ENCODE peak calls at places on chromosomes 7 and 10, in five cellular contexts. Y is mucosa of descending colon; X is CD4-positive, CD25-positive, alpha-beta regulatory T cell; K is hippocampal formation; P is OCI-M1. T is an unnamed sample.

GRCh38 chr7:144470052-144470451 is 66.6 kb upstream of the NOBOX start:
- DNase-seq in Y (no peak), X (no peak), K (no peak), P (no peak), T (no peak)

GRCh38 chr10:129741978-129742741 is 221.9 kb downstream of the EBF3 start:
- DNase-seq in Y (peak), X (no peak), K (no peak), P (no peak), T (no peak)

GRCh38 chr7:47313564-47313963 is 268.3 kb downstream of the TNS3 start:
- DNase-seq in Y (no peak), X (no peak), K (no peak), P (no peak), T (no peak)

GRCh38 chr10:113225364-113225763 is 275.3 kb downstream of the TCF7L2 start:
- DNase-seq in Y (no peak), X (no peak), K (no peak), P (no peak), T (no peak)

GRCh38 chr7:111473449-111474198 is 88.7 kb downstream of the IMMP2L start:
- DNase-seq in Y (no peak), X (no peak), K (no peak), P (peak), T (no peak)

GRCh38 chr10:15725603-15726002 is 5.9 kb upstream of the ITGA8 start:
- DNase-seq in Y (no peak), X (no peak), K (peak), P (peak), T (no peak)

GRCh38 chr7:116591202-116592040 is 66.6 kb downstream of the CAV1 start:
- DNase-seq in Y (no peak), X (no peak), K (peak), P (peak), T (no peak)

GRCh38 chr7:90613088-90613498 is 17.0 kb downstream of the CDK14 start:
- DNase-seq in Y (no peak), X (no peak), K (no peak), P (peak), T (no peak)

GRCh38 chr7:101238226-101239182 is 902 bp upstream of the CLDN15 start:
- DNase-seq in Y (no peak), X (no peak), K (no peak), P (no peak), T (no peak)

GRCh38 chr7:55244346-55244745 is 120.8 kb upstream of the LANCL2 start:
- DNase-seq in Y (no peak), X (no peak), K (no peak), P (no peak), T (no peak)

GRCh38 chr7:91424372-91424771 is 160.1 kb downstream of the FZD1 start:
- DNase-seq in Y (no peak), X (no peak), K (no peak), P (no peak), T (no peak)

GRCh38 chr10:97785731-97786130 is 13.9 kb upstream of the SFRP5 start:
- DNase-seq in Y (no peak), X (no peak), K (no peak), P (no peak), T (no peak)

GRCh38 chr10:123879596-123880257 is 11.9 kb downstream of the CPXM2 start:
- DNase-seq in Y (no peak), X (no peak), K (peak), P (no peak), T (no peak)

GRCh38 chr10:25758041-25758457 is 176.0 kb upstream of the MYO3A start:
- DNase-seq in Y (no peak), X (no peak), K (peak), P (peak), T (no peak)

GRCh38 chr7:93046641-93047040 is 71.1 kb downstream of the SAMD9 start:
- DNase-seq in Y (no peak), X (no peak), K (no peak), P (peak), T (no peak)

GRCh38 chr10:86959737-86960002 is 1.3 kb downstream of the SNCG start:
- DNase-seq in Y (no peak), X (no peak), K (no peak), P (no peak), T (no peak)

GRCh38 chr7:360454-361100 is 70.6 kb downstream of the FOXL3 start:
- DNase-seq in Y (peak), X (no peak), K (no peak), P (no peak), T (no peak)

GRCh38 chr7:134865001-134865845 is 85.8 kb downstream of the CALD1 start:
- DNase-seq in Y (no peak), X (peak), K (no peak), P (peak), T (no peak)

GRCh38 chr7:144854839-144855424 is 19.1 kb upstream of the TPK1 start:
- DNase-seq in Y (no peak), X (no peak), K (no peak), P (peak), T (no peak)

GRCh38 chr7:158449266-158449665 is 138.4 kb downstream of the PTPRN2 start:
- DNase-seq in Y (no peak), X (no peak), K (no peak), P (no peak), T (no peak)

GRCh38 chr7:46687203-46687602 is 766.1 kb upstream of the IGFBP3 start:
- DNase-seq in Y (no peak), X (no peak), K (no peak), P (no peak), T (no peak)

GRCh38 chr10:80567292-80567691 is 29.6 kb downstream of the SH2D4B start:
- DNase-seq in Y (no peak), X (no peak), K (no peak), P (peak), T (no peak)

GRCh38 chr7:85748861-85749260 is 562.0 kb upstream of the SEMA3D start:
- DNase-seq in Y (no peak), X (no peak), K (no peak), P (no peak), T (no peak)

GRCh38 chr7:5689716-5690115 is 91.7 kb downstream of the RNF216 start:
- DNase-seq in Y (peak), X (no peak), K (no peak), P (no peak), T (no peak)

GRCh38 chr10:76523215-76523614 is 1091.8 kb downstream of the LRMDA start:
- DNase-seq in Y (no peak), X (no peak), K (no peak), P (no peak), T (no peak)

GRCh38 chr10:51063659-51064535 is 10.4 kb upstream of the PRKG1 start:
- DNase-seq in Y (no peak), X (no peak), K (peak), P (peak), T (no peak)

GRCh38 chr7:59079-59825 is 133.1 kb upstream of the FAM20C start:
- DNase-seq in Y (no peak), X (no peak), K (no peak), P (no peak), T (no peak)

GRCh38 chr10:31166606-31167005 is 134.9 kb upstream of the ZNF438 start:
- DNase-seq in Y (no peak), X (no peak), K (no peak), P (no peak), T (no peak)

GRCh38 chr10:127148066-127148932 is 48.1 kb downstream of the INSYN2A start:
- DNase-seq in Y (no peak), X (no peak), K (peak), P (peak), T (no peak)

T was measured in activated T-helper 1 cell treated with anti-CD3 and anti-CD28 coated beads, Interleukin-2, amount 50 U/mL, for 16 hours.